ENCODE peak calls at places on chromosomes 12 and 14, in ten cellular contexts. One of them, this sample, is unnamed.

GRCh38 chr12:122998316-122998715 is 17.8 kb downstream of the ARL6IP4 start:
- DNase-seq in stimulated activated CD8-positive, alpha-beta memory T cell treated with anti-CD3 and anti-CD28 coated beads, Interleukin-4, amount 100 ng/mL, for 24 hours: no peak
- DNase-seq in anterior cingulate cortex: no peak
- DNase-seq in GM12865: no peak
- DNase-seq in HEK293T: no peak
- DNase-seq in ELR: no peak
- DNase-seq in neuronal stem cell: no peak
- DNase-seq in natural killer cell: no peak
- DNase-seq in pons: no peak
- DNase-seq in Ammon's horn: no peak
- DNase-seq in this sample: no peak

GRCh38 chr14:76666746-76667145 is 94.5 kb upstream of the VASH1 start:
- DNase-seq in stimulated activated CD8-positive, alpha-beta memory T cell treated with anti-CD3 and anti-CD28 coated beads, Interleukin-4, amount 100 ng/mL, for 24 hours: no peak
- DNase-seq in anterior cingulate cortex: no peak
- DNase-seq in GM12865: no peak
- DNase-seq in HEK293T: no peak
- DNase-seq in ELR: no peak
- DNase-seq in neuronal stem cell: peak
- DNase-seq in natural killer cell: no peak
- DNase-seq in pons: no peak
- DNase-seq in Ammon's horn: no peak
- DNase-seq in this sample: no peak

GRCh38 chr14:42480235-42480634 is 873.6 kb downstream of the LRFN5 start:
- DNase-seq in stimulated activated CD8-positive, alpha-beta memory T cell treated with anti-CD3 and anti-CD28 coated beads, Interleukin-4, amount 100 ng/mL, for 24 hours: no peak
- DNase-seq in anterior cingulate cortex: no peak
- DNase-seq in GM12865: peak
- DNase-seq in HEK293T: no peak
- DNase-seq in ELR: no peak
- DNase-seq in neuronal stem cell: no peak
- DNase-seq in natural killer cell: no peak
- DNase-seq in pons: peak
- DNase-seq in Ammon's horn: no peak
- DNase-seq in this sample: no peak

GRCh38 chr12:1993341-1993740 is 10.9 kb downstream of the DCP1B start:
- DNase-seq in stimulated activated CD8-positive, alpha-beta memory T cell treated with anti-CD3 and anti-CD28 coated beads, Interleukin-4, amount 100 ng/mL, for 24 hours: no peak
- DNase-seq in anterior cingulate cortex: no peak
- DNase-seq in GM12865: no peak
- DNase-seq in HEK293T: no peak
- DNase-seq in ELR: peak
- DNase-seq in neuronal stem cell: no peak
- DNase-seq in natural killer cell: no peak
- DNase-seq in pons: no peak
- DNase-seq in Ammon's horn: no peak
- DNase-seq in this sample: no peak

GRCh38 chr14:24368562-24369252 is 723 bp downstream of the NFATC4 start:
- DNase-seq in stimulated activated CD8-positive, alpha-beta memory T cell treated with anti-CD3 and anti-CD28 coated beads, Interleukin-4, amount 100 ng/mL, for 24 hours: peak
- DNase-seq in anterior cingulate cortex: peak
- DNase-seq in GM12865: no peak
- DNase-seq in HEK293T: peak
- DNase-seq in ELR: peak
- DNase-seq in neuronal stem cell: peak
- DNase-seq in natural killer cell: peak
- DNase-seq in pons: no peak
- DNase-seq in Ammon's horn: peak
- DNase-seq in this sample: no peak

GRCh38 chr12:107352347-107353081 is 259.2 kb upstream of the CRY1 start:
- DNase-seq in stimulated activated CD8-positive, alpha-beta memory T cell treated with anti-CD3 and anti-CD28 coated beads, Interleukin-4, amount 100 ng/mL, for 24 hours: no peak
- DNase-seq in anterior cingulate cortex: no peak
- DNase-seq in GM12865: no peak
- DNase-seq in HEK293T: no peak
- DNase-seq in ELR: no peak
- DNase-seq in neuronal stem cell: no peak
- DNase-seq in natural killer cell: no peak
- DNase-seq in pons: peak
- DNase-seq in Ammon's horn: peak
- DNase-seq in this sample: no peak

GRCh38 chr14:99476864-99477263 is 3.8 kb downstream of the SETD3 start:
- DNase-seq in stimulated activated CD8-positive, alpha-beta memory T cell treated with anti-CD3 and anti-CD28 coated beads, Interleukin-4, amount 100 ng/mL, for 24 hours: no peak
- DNase-seq in anterior cingulate cortex: no peak
- DNase-seq in GM12865: no peak
- DNase-seq in HEK293T: no peak
- DNase-seq in ELR: peak
- DNase-seq in neuronal stem cell: no peak
- DNase-seq in natural killer cell: no peak
- DNase-seq in pons: no peak
- DNase-seq in Ammon's horn: no peak
- DNase-seq in this sample: peak

GRCh38 chr12:119036878-119037493 is 55.6 kb downstream of the SRRM4 start:
- DNase-seq in stimulated activated CD8-positive, alpha-beta memory T cell treated with anti-CD3 and anti-CD28 coated beads, Interleukin-4, amount 100 ng/mL, for 24 hours: no peak
- DNase-seq in anterior cingulate cortex: no peak
- DNase-seq in GM12865: peak
- DNase-seq in HEK293T: peak
- DNase-seq in ELR: peak
- DNase-seq in neuronal stem cell: peak
- DNase-seq in natural killer cell: no peak
- DNase-seq in pons: peak
- DNase-seq in Ammon's horn: peak
- DNase-seq in this sample: no peak

GRCh38 chr12:12661086-12661485 is 34.9 kb downstream of the GPR19 start:
- DNase-seq in stimulated activated CD8-positive, alpha-beta memory T cell treated with anti-CD3 and anti-CD28 coated beads, Interleukin-4, amount 100 ng/mL, for 24 hours: no peak
- DNase-seq in anterior cingulate cortex: no peak
- DNase-seq in GM12865: no peak
- DNase-seq in HEK293T: no peak
- DNase-seq in ELR: peak
- DNase-seq in neuronal stem cell: no peak
- DNase-seq in natural killer cell: no peak
- DNase-seq in pons: no peak
- DNase-seq in Ammon's horn: no peak
- DNase-seq in this sample: no peak

GRCh38 chr12:123114305-123115083 is 36.4 kb downstream of the PITPNM2 start:
- DNase-seq in stimulated activated CD8-positive, alpha-beta memory T cell treated with anti-CD3 and anti-CD28 coated beads, Interleukin-4, amount 100 ng/mL, for 24 hours: no peak
- DNase-seq in anterior cingulate cortex: peak
- DNase-seq in GM12865: no peak
- DNase-seq in HEK293T: no peak
- DNase-seq in ELR: no peak
- DNase-seq in neuronal stem cell: no peak
- DNase-seq in natural killer cell: no peak
- DNase-seq in pons: no peak
- DNase-seq in Ammon's horn: no peak
- DNase-seq in this sample: no peak

GRCh38 chr12:42448841-42449240 is 122.9 kb downstream of the PPHLN1 start:
- DNase-seq in stimulated activated CD8-positive, alpha-beta memory T cell treated with anti-CD3 and anti-CD28 coated beads, Interleukin-4, amount 100 ng/mL, for 24 hours: no peak
- DNase-seq in anterior cingulate cortex: no peak
- DNase-seq in GM12865: no peak
- DNase-seq in HEK293T: no peak
- DNase-seq in ELR: peak
- DNase-seq in neuronal stem cell: no peak
- DNase-seq in natural killer cell: no peak
- DNase-seq in pons: no peak
- DNase-seq in Ammon's horn: no peak
- DNase-seq in this sample: no peak

GRCh38 chr12:19338405-19338804 is 100.9 kb upstream of the AEBP2 start:
- DNase-seq in stimulated activated CD8-positive, alpha-beta memory T cell treated with anti-CD3 and anti-CD28 coated beads, Interleukin-4, amount 100 ng/mL, for 24 hours: no peak
- DNase-seq in anterior cingulate cortex: no peak
- DNase-seq in GM12865: no peak
- DNase-seq in HEK293T: no peak
- DNase-seq in ELR: peak
- DNase-seq in neuronal stem cell: no peak
- DNase-seq in natural killer cell: no peak
- DNase-seq in pons: no peak
- DNase-seq in Ammon's horn: no peak
- DNase-seq in this sample: no peak

GRCh38 chr12:77377116-77377515 is 311.7 kb upstream of the E2F7 start:
- DNase-seq in stimulated activated CD8-positive, alpha-beta memory T cell treated with anti-CD3 and anti-CD28 coated beads, Interleukin-4, amount 100 ng/mL, for 24 hours: no peak
- DNase-seq in anterior cingulate cortex: no peak
- DNase-seq in GM12865: no peak
- DNase-seq in HEK293T: no peak
- DNase-seq in ELR: peak
- DNase-seq in neuronal stem cell: no peak
- DNase-seq in natural killer cell: no peak
- DNase-seq in pons: no peak
- DNase-seq in Ammon's horn: no peak
- DNase-seq in this sample: no peak

GRCh38 chr12:22396253-22396652 is 61.7 kb upstream of the ST8SIA1 start:
- DNase-seq in stimulated activated CD8-positive, alpha-beta memory T cell treated with anti-CD3 and anti-CD28 coated beads, Interleukin-4, amount 100 ng/mL, for 24 hours: no peak
- DNase-seq in anterior cingulate cortex: no peak
- DNase-seq in GM12865: no peak
- DNase-seq in HEK293T: no peak
- DNase-seq in ELR: no peak
- DNase-seq in neuronal stem cell: no peak
- DNase-seq in natural killer cell: no peak
- DNase-seq in pons: no peak
- DNase-seq in Ammon's horn: no peak
- DNase-seq in this sample: no peak

GRCh38 chr12:113858828-113859386 is 107.2 kb downstream of the RBM19 start:
- DNase-seq in stimulated activated CD8-positive, alpha-beta memory T cell treated with anti-CD3 and anti-CD28 coated beads, Interleukin-4, amount 100 ng/mL, for 24 hours: no peak
- DNase-seq in anterior cingulate cortex: no peak
- DNase-seq in GM12865: no peak
- DNase-seq in HEK293T: no peak
- DNase-seq in ELR: no peak
- DNase-seq in neuronal stem cell: no peak
- DNase-seq in natural killer cell: no peak
- DNase-seq in pons: no peak
- DNase-seq in Ammon's horn: no peak
- DNase-seq in this sample: no peak

GRCh38 chr14:68621400-68622365 is 171.2 kb downstream of the ZFP36L1 start:
- DNase-seq in stimulated activated CD8-positive, alpha-beta memory T cell treated with anti-CD3 and anti-CD28 coated beads, Interleukin-4, amount 100 ng/mL, for 24 hours: no peak
- DNase-seq in anterior cingulate cortex: peak
- DNase-seq in GM12865: no peak
- DNase-seq in HEK293T: no peak
- DNase-seq in ELR: peak
- DNase-seq in neuronal stem cell: no peak
- DNase-seq in natural killer cell: no peak
- DNase-seq in pons: no peak
- DNase-seq in Ammon's horn: peak
- DNase-seq in this sample: no peak

GRCh38 chr14:100486025-100486828 is 101.0 kb downstream of the BEGAIN start:
- DNase-seq in stimulated activated CD8-positive, alpha-beta memory T cell treated with anti-CD3 and anti-CD28 coated beads, Interleukin-4, amount 100 ng/mL, for 24 hours: peak
- DNase-seq in anterior cingulate cortex: no peak
- DNase-seq in GM12865: peak
- DNase-seq in HEK293T: peak
- DNase-seq in ELR: peak
- DNase-seq in neuronal stem cell: peak
- DNase-seq in natural killer cell: peak
- DNase-seq in pons: peak
- DNase-seq in Ammon's horn: peak
- DNase-seq in this sample: no peak

GRCh38 chr14:104375551-104376201 is 203.9 kb upstream of the C14orf180 start:
- DNase-seq in stimulated activated CD8-positive, alpha-beta memory T cell treated with anti-CD3 and anti-CD28 coated beads, Interleukin-4, amount 100 ng/mL, for 24 hours: no peak
- DNase-seq in anterior cingulate cortex: no peak
- DNase-seq in GM12865: no peak
- DNase-seq in HEK293T: no peak
- DNase-seq in ELR: no peak
- DNase-seq in neuronal stem cell: no peak
- DNase-seq in natural killer cell: no peak
- DNase-seq in pons: no peak
- DNase-seq in Ammon's horn: no peak
- DNase-seq in this sample: no peak

GRCh38 chr14:74572829-74573360 is 39.1 kb downstream of the LTBP2 start:
- DNase-seq in stimulated activated CD8-positive, alpha-beta memory T cell treated with anti-CD3 and anti-CD28 coated beads, Interleukin-4, amount 100 ng/mL, for 24 hours: no peak
- DNase-seq in anterior cingulate cortex: peak
- DNase-seq in GM12865: no peak
- DNase-seq in HEK293T: no peak
- DNase-seq in ELR: peak
- DNase-seq in neuronal stem cell: no peak
- DNase-seq in natural killer cell: no peak
- DNase-seq in pons: no peak
- DNase-seq in Ammon's horn: peak
- DNase-seq in this sample: no peak

GRCh38 chr12:26369588-26369987 is 174.2 kb downstream of the SSPN start:
- DNase-seq in stimulated activated CD8-positive, alpha-beta memory T cell treated with anti-CD3 and anti-CD28 coated beads, Interleukin-4, amount 100 ng/mL, for 24 hours: no peak
- DNase-seq in anterior cingulate cortex: no peak
- DNase-seq in GM12865: no peak
- DNase-seq in HEK293T: no peak
- DNase-seq in ELR: peak
- DNase-seq in neuronal stem cell: peak
- DNase-seq in natural killer cell: no peak
- DNase-seq in pons: peak
- DNase-seq in Ammon's horn: peak
- DNase-seq in this sample: no peak

GRCh38 chr12:57069522-57069921 is 9.1 kb downstream of the NEMP1 start:
- DNase-seq in stimulated activated CD8-positive, alpha-beta memory T cell treated with anti-CD3 and anti-CD28 coated beads, Interleukin-4, amount 100 ng/mL, for 24 hours: no peak
- DNase-seq in anterior cingulate cortex: peak
- DNase-seq in GM12865: peak
- DNase-seq in HEK293T: peak
- DNase-seq in ELR: peak
- DNase-seq in neuronal stem cell: peak
- DNase-seq in natural killer cell: no peak
- DNase-seq in pons: peak
- DNase-seq in Ammon's horn: peak
- DNase-seq in this sample: peak

GRCh38 chr12:122799635-122800243 is 25.4 kb downstream of the CCDC62 start:
- DNase-seq in stimulated activated CD8-positive, alpha-beta memory T cell treated with anti-CD3 and anti-CD28 coated beads, Interleukin-4, amount 100 ng/mL, for 24 hours: no peak
- DNase-seq in anterior cingulate cortex: no peak
- DNase-seq in GM12865: no peak
- DNase-seq in HEK293T: no peak
- DNase-seq in ELR: no peak
- DNase-seq in neuronal stem cell: no peak
- DNase-seq in natural killer cell: peak
- DNase-seq in pons: no peak
- DNase-seq in Ammon's horn: no peak
- DNase-seq in this sample: no peak

GRCh38 chr12:52514471-52515318 is 5.5 kb downstream of the KRT5 start:
- DNase-seq in stimulated activated CD8-positive, alpha-beta memory T cell treated with anti-CD3 and anti-CD28 coated beads, Interleukin-4, amount 100 ng/mL, for 24 hours: no peak
- DNase-seq in anterior cingulate cortex: no peak
- DNase-seq in GM12865: no peak
- DNase-seq in HEK293T: no peak
- DNase-seq in ELR: no peak
- DNase-seq in neuronal stem cell: no peak
- DNase-seq in natural killer cell: no peak
- DNase-seq in pons: no peak
- DNase-seq in Ammon's horn: no peak
- DNase-seq in this sample: no peak

GRCh38 chr12:58871557-58871956 is 48.7 kb downstream of the LRIG3 start:
- DNase-seq in stimulated activated CD8-positive, alpha-beta memory T cell treated with anti-CD3 and anti-CD28 coated beads, Interleukin-4, amount 100 ng/mL, for 24 hours: no peak
- DNase-seq in anterior cingulate cortex: no peak
- DNase-seq in GM12865: no peak
- DNase-seq in HEK293T: no peak
- DNase-seq in ELR: peak
- DNase-seq in neuronal stem cell: no peak
- DNase-seq in natural killer cell: no peak
- DNase-seq in pons: no peak
- DNase-seq in Ammon's horn: no peak
- DNase-seq in this sample: no peak

GRCh38 chr14:68526420-68527105 is 266.3 kb downstream of the ZFP36L1 start:
- DNase-seq in stimulated activated CD8-positive, alpha-beta memory T cell treated with anti-CD3 and anti-CD28 coated beads, Interleukin-4, amount 100 ng/mL, for 24 hours: no peak
- DNase-seq in anterior cingulate cortex: no peak
- DNase-seq in GM12865: no peak
- DNase-seq in HEK293T: no peak
- DNase-seq in ELR: peak
- DNase-seq in neuronal stem cell: no peak
- DNase-seq in natural killer cell: no peak
- DNase-seq in pons: no peak
- DNase-seq in Ammon's horn: no peak
- DNase-seq in this sample: no peak

GRCh38 chr12:9906888-9907287 is 25.3 kb downstream of the CLEC2A start:
- DNase-seq in stimulated activated CD8-positive, alpha-beta memory T cell treated with anti-CD3 and anti-CD28 coated beads, Interleukin-4, amount 100 ng/mL, for 24 hours: no peak
- DNase-seq in anterior cingulate cortex: no peak
- DNase-seq in GM12865: no peak
- DNase-seq in HEK293T: no peak
- DNase-seq in ELR: peak
- DNase-seq in neuronal stem cell: no peak
- DNase-seq in natural killer cell: no peak
- DNase-seq in pons: no peak
- DNase-seq in Ammon's horn: no peak
- DNase-seq in this sample: no peak

GRCh38 chr14:61267336-61267735 is 13.8 kb downstream of the TMEM30B start:
- DNase-seq in stimulated activated CD8-positive, alpha-beta memory T cell treated with anti-CD3 and anti-CD28 coated beads, Interleukin-4, amount 100 ng/mL, for 24 hours: no peak
- DNase-seq in anterior cingulate cortex: no peak
- DNase-seq in GM12865: no peak
- DNase-seq in HEK293T: no peak
- DNase-seq in ELR: peak
- DNase-seq in neuronal stem cell: no peak
- DNase-seq in natural killer cell: no peak
- DNase-seq in pons: no peak
- DNase-seq in Ammon's horn: no peak
- DNase-seq in this sample: no peak

GRCh38 chr12:7303772-7304171 is at the start of gene ACSM4:
- DNase-seq in stimulated activated CD8-positive, alpha-beta memory T cell treated with anti-CD3 and anti-CD28 coated beads, Interleukin-4, amount 100 ng/mL, for 24 hours: no peak
- DNase-seq in anterior cingulate cortex: no peak
- DNase-seq in GM12865: no peak
- DNase-seq in HEK293T: no peak
- DNase-seq in ELR: no peak
- DNase-seq in neuronal stem cell: no peak
- DNase-seq in natural killer cell: no peak
- DNase-seq in pons: no peak
- DNase-seq in Ammon's horn: no peak
- DNase-seq in this sample: no peak

This sample was measured in SIG-M5.